ENCODE peak calls at places on chromosomes 5 and 9, in five cellular contexts. H is AG08396, Y is OCI-M1, F is iPS-NIHi11, M is EH. A is an unnamed sample.
A peak's percentile ranks its signal among the peaks of the same experiment; 100 is the strongest.

GRCh38 chr5:158695595-158696330 is 404.0 kb downstream of the EBF1 start:
- DNase-seq in H (peak; percentile 63), Y (peak; percentile 79), F (peak; percentile 80), M (peak; percentile 75), A (peak; percentile 90)

GRCh38 chr5:151660616-151661015 is 26.1 kb downstream of the SPARC start:
- DNase-seq in H (peak; percentile 47), Y (no peak), F (no peak), M (peak; percentile 90), A (no peak)

GRCh38 chr5:4275232-4275631 is 679.6 kb downstream of the IRX1 start:
- DNase-seq in H (no peak), Y (peak; percentile 37), F (no peak), M (no peak), A (no peak)

GRCh38 chr9:928363-929042 is 48.0 kb upstream of the DMRT3 start:
- DNase-seq in H (peak; percentile 12), Y (no peak), F (peak; percentile 63), M (peak; percentile 6), A (no peak)

GRCh38 chr9:83708515-83709158 is 879 bp upstream of the UBQLN1 start:
- DNase-seq in H (peak; percentile 68), Y (peak; percentile 90), F (peak; percentile 66), M (peak; percentile 59), A (peak; percentile 7)

GRCh38 chr5:162434311-162434710 is 366.7 kb downstream of the GABRG2 start:
- DNase-seq in H (no peak), Y (no peak), F (no peak), M (no peak), A (no peak)

GRCh38 chr5:16410338-16410737 is 55.3 kb downstream of the ZNF622 start:
- DNase-seq in H (no peak), Y (no peak), F (no peak), M (no peak), A (no peak)

GRCh38 chr5:36041537-36041845 is 25.2 kb downstream of the UGT3A2 start:
- DNase-seq in H (no peak), Y (peak; percentile 11), F (no peak), M (no peak), A (no peak)

GRCh38 chr9:92196909-92197308 is 81.7 kb upstream of the SPTLC1 start:
- DNase-seq in H (peak; percentile 42), Y (no peak), F (no peak), M (peak; percentile 63), A (peak; percentile 66)

GRCh38 chr9:134598884-134599245 is 42.7 kb upstream of the COL5A1 start:
- DNase-seq in H (no peak), Y (no peak), F (no peak), M (no peak), A (no peak)

GRCh38 chr5:23507278-23507685 is at the start of gene PRDM9:
- DNase-seq in H (no peak), Y (peak; percentile 98), F (peak; percentile 42), M (no peak), A (no peak)

GRCh38 chr5:150525163-150525562 is 17.2 kb downstream of the NDST1 start:
- DNase-seq in H (no peak), Y (no peak), F (no peak), M (no peak), A (no peak)

GRCh38 chr5:177447611-177448243 is 1.1 kb downstream of the PRR7 start:
- DNase-seq in H (peak; percentile 77), Y (no peak), F (peak; percentile 69), M (peak; percentile 87), A (no peak)

A was measured in AG09309.